ENCODE peak calls at places on chromosomes 5 and 9, in seven cellular contexts. M is kidney, V is stomach, S is H9, R is psoas muscle, A is A673, U is sigmoid colon. F is an unnamed sample.

GRCh38 chr5:83368317-83368716 is 103.2 kb upstream of the VCAN start:
- DNase-seq in U (no peak), V (no peak), A (peak; percentile 1), S (no peak), R (no peak), M (no peak), F (no peak)

GRCh38 chr5:68251386-68251785 is 35.8 kb downstream of the PIK3R1 start:
- DNase-seq in U (peak; percentile 78), R (no peak), M (no peak), S (no peak), A (peak; percentile 62), V (no peak), F (no peak)

GRCh38 chr5:23289162-23289561 is 218.2 kb upstream of the PRDM9 start:
- DNase-seq in S (no peak), M (no peak), R (no peak), U (no peak), A (no peak), V (no peak), F (no peak)

GRCh38 chr9:126160067-126160853 is 166.4 kb upstream of the MVB12B start:
- DNase-seq in U (no peak), V (peak; percentile 10), M (no peak), A (no peak), S (no peak), R (no peak), F (no peak)

GRCh38 chr9:134618163-134618822 is 23.3 kb upstream of the COL5A1 start:
- DNase-seq in R (peak; percentile 60), S (peak; percentile 22), A (no peak), U (peak; percentile 65), V (no peak), M (peak; percentile 69), F (no peak)

GRCh38 chr5:131081371-131081770 is 83.7 kb downstream of the HINT1 start:
- DNase-seq in A (no peak), S (no peak), V (no peak), M (no peak), U (no peak), R (no peak), F (no peak)

GRCh38 chr5:150113047-150113744 is 26.8 kb upstream of the CSF1R start:
- DNase-seq in U (peak; percentile 69), M (peak; percentile 66), V (peak; percentile 25), R (no peak), S (peak; percentile 66), A (no peak), F (no peak)

GRCh38 chr5:151719228-151719861 is 32.6 kb upstream of the SPARC start:
- DNase-seq in U (no peak), R (peak; percentile 61), A (peak; percentile 51), V (no peak), S (peak; percentile 46), M (no peak), F (no peak)

GRCh38 chr9:93298498-93299417 is 114.8 kb downstream of the WNK2 start:
- DNase-seq in R (no peak), A (no peak), M (peak; percentile 63), U (peak; percentile 52), V (no peak), S (peak; percentile 24), F (no peak)

GRCh38 chr5:43874772-43875171 is 271.8 kb downstream of the NNT start:
- DNase-seq in V (no peak), A (no peak), U (no peak), M (no peak), R (no peak), S (no peak), F (no peak)

GRCh38 chr9:5301544-5301943 is 3.0 kb downstream of the RLN2 start:
- DNase-seq in S (no peak), U (no peak), A (no peak), M (no peak), R (no peak), V (no peak), F (no peak)

GRCh38 chr9:121298689-121299112 is 30.7 kb downstream of the GSN start:
- DNase-seq in R (peak; percentile 70), S (no peak), M (no peak), A (no peak), U (peak; percentile 90), V (no peak), F (no peak)

GRCh38 chr9:109179801-109180523 is 12.9 kb upstream of the FRRS1L start:
- DNase-seq in U (no peak), S (no peak), A (no peak), V (no peak), M (no peak), R (no peak), F (peak; percentile 8)

GRCh38 chr5:177023247-177023703 is 779 bp downstream of the ZNF346 start:
- DNase-seq in A (peak; percentile 24), M (no peak), R (no peak), S (no peak), U (no peak), V (no peak), F (no peak)

GRCh38 chr5:32505718-32506117 is 61.2 kb upstream of the ZFR start:
- DNase-seq in R (no peak), A (peak; percentile 11), S (no peak), M (no peak), V (no peak), U (no peak), F (no peak)

GRCh38 chr5:168286386-168286785 is 5.1 kb upstream of the WWC1 start:
- DNase-seq in V (no peak), M (no peak), S (peak; percentile 83), R (no peak), A (peak; percentile 80), U (no peak), F (no peak)

GRCh38 chr9:110351009-110351467 is 13.4 kb upstream of the TXNDC8 start:
- DNase-seq in V (no peak), A (peak; percentile 84), M (no peak), R (no peak), U (no peak), S (no peak), F (no peak)

GRCh38 chr5:10724799-10725507 is 36.1 kb downstream of the DAP start:
- DNase-seq in V (peak; percentile 63), S (no peak), A (peak; percentile 20), R (peak; percentile 79), U (peak; percentile 76), M (peak; percentile 79), F (no peak)

GRCh38 chr5:84383816-84384603 is 670 bp downstream of the EDIL3 start:
- DNase-seq in V (no peak), R (peak; percentile 42), U (no peak), M (peak; percentile 75), A (peak; percentile 45), S (peak; percentile 85), F (peak; percentile 26)

GRCh38 chr5:142301487-142302035 is 23.3 kb downstream of the SPRY4 start:
- DNase-seq in V (no peak), A (no peak), M (no peak), S (no peak), R (no peak), U (no peak), F (no peak)

GRCh38 chr5:172852490-172853354 is 18.7 kb downstream of the ERGIC1 start:
- DNase-seq in U (no peak), M (peak; percentile 68), A (no peak), R (peak; percentile 72), V (peak; percentile 70), S (no peak), F (no peak)

GRCh38 chr5:137743031-137743640 is 7.2 kb upstream of the KLHL3 start:
- DNase-seq in V (peak; percentile 40), R (no peak), U (peak; percentile 68), S (peak; percentile 71), A (peak; percentile 87), M (no peak), F (no peak)

GRCh38 chr5:73999306-73999705 is 373.3 kb downstream of the ARHGEF28 start:
- DNase-seq in S (no peak), U (no peak), R (no peak), A (no peak), M (no peak), V (no peak), F (no peak)

GRCh38 chr5:3006961-3007551 is 255.6 kb upstream of the IRX2 start:
- DNase-seq in A (no peak), M (no peak), V (no peak), U (no peak), S (no peak), R (no peak), F (no peak)

DNA sequence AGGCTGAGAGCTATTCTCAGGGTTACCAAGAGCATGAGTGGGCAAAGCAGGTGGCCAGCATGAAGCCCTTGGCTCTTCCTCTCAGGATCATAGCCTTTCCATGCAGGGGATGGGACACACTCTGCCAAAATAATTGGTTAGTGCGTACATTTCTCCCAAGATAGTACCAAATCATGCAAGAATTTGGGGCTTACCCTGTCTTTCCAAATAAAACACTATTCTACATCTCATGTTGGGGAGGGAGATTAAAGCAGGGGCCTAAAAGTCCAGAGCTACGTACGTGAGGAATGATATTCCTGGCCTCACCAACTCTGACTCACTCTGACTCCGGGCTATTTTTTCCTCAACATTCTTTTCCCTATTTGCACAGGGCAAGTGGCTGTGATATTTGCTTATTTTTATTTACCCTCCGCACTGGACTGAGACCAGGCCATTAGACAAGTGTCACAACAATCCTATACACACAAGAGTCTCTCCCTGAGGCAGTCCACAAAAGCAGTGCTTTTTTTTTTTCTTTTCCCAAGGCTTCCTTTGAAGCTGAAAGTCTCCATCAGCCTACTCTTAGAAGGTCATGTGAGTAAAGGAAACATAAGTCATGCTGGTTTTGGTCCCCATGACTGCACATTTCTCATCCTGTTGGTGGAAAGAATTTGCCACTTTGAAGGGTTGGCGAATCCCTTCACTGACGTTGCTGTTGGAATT is 40.1 kb downstream of the TMEM252 start:
- DNase-seq in V (no peak), A (no peak), M (no peak), S (no peak), R (no peak), U (no peak), F (no peak)
- H3K27ac ChIP-seq in V (peak overlapping the region; percentile 36), A (no peak overlapping the region), M (no peak overlapping the region), S (no peak overlapping the region), R (peak overlapping the region; percentile 43), U (peak overlapping the region; percentile 82), F (no peak overlapping the region)

GRCh38 chr9:96514108-96514824 is 64.3 kb downstream of the HABP4 start:
- DNase-seq in U (no peak), V (no peak), A (no peak), S (no peak), R (no peak), M (no peak), F (no peak)
- H3K27ac ChIP-seq in U (peak overlapping the region; percentile 16), V (no peak overlapping the region), A (no peak overlapping the region), S (no peak overlapping the region), R (peak overlapping the region; percentile 15), M (no peak overlapping the region), F (no peak overlapping the region)

GRCh38 chr9:129604056-129604765 is 16.7 kb downstream of the C9orf50 start:
- DNase-seq in A (no peak), V (no peak), M (peak; percentile 64), R (no peak), S (no peak), U (no peak), F (no peak)
- H3K27ac ChIP-seq in A (peak overlapping the region; percentile 48), V (no peak overlapping the region), M (no peak overlapping the region), R (no peak overlapping the region), S (no peak overlapping the region), U (no peak overlapping the region), F (peak overlapping the region; percentile 26)

DNA sequence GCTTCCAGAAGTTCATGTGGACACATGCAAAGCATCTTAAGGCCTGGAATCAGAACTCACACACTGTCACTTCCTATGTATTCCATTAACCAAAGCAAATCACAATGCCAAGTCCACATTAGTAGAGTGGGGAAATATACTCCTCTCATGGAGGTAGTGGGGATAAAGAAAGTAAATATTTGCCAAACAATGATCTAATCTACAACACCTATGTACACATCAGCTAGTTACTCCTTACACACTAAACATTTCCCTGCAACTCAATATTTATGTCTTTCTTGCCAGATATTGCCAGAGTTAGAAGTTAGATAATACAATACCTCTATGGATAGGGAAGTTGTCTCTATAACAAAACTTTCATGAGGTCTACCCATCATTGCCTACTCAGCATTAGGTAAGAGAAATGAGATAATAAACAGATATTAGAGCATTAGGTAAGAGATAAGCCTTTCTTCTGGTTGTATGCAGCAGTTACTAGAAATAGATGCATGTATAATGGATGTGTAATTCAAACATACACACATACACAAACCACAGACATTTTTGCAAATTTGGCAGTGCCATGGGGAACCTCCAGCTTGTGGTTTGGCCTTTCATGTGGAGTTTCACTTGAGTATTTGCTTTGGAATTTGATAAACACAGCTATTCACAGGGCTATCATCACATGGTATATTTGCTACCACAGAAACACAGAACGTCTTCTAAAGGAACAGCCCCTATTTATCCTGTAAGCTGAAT is 196.5 kb downstream of the TLE1 start:
- DNase-seq in M (no peak), A (no peak), U (no peak), R (no peak), V (no peak), S (no peak), F (no peak)
- H3K27ac ChIP-seq in M (no peak overlapping the region), A (no peak overlapping the region), U (no peak overlapping the region), R (no peak overlapping the region), V (no peak overlapping the region), S (no peak overlapping the region), F (no peak overlapping the region)